ENCODE peak calls at places on chromosomes 5 and 9, in ten cellular contexts. O is uterus; I is globus pallidus; F is occipital lobe; X is activated T-cell treated with anti-CD3 and anti-CD28 coated beads for 1 hour; R is Daoy; J is HT1080; U is activated naive CD8-positive, alpha-beta T cell treated with anti-CD3 and anti-CD28 coated beads, Interleukin-2, amount 10 ng/mL, durations not matched to agents 7 days and 5 days; W is GOT3; G is T-helper 2 cell. Z is an unnamed sample.

GRCh38 chr9:111451570-111451969 is 32.6 kb downstream of the ECPAS start:
- DNase-seq in X (no peak), U (no peak), W (no peak), F (no peak), I (no peak), G (no peak), J (no peak), O (no peak), R (no peak), Z (no peak)

GRCh38 chr9:100111235-100111634 is 12.2 kb downstream of the INVS start:
- DNase-seq in J (peak), U (no peak), G (no peak), I (peak), R (peak), X (no peak), F (peak), W (peak), O (peak), Z (no peak)

GRCh38 chr5:93348231-93348630 is 232.8 kb downstream of the NR2F1-AS1 start:
- DNase-seq in G (no peak), J (no peak), X (no peak), F (no peak), U (no peak), O (no peak), W (no peak), I (no peak), R (no peak), Z (no peak)

GRCh38 chr9:14238518-14238917 is 75.4 kb downstream of the NFIB start:
- DNase-seq in I (no peak), X (no peak), W (no peak), J (peak), G (no peak), R (peak), F (no peak), U (no peak), O (no peak), Z (no peak)

GRCh38 chr9:26437056-26437711 is 455.4 kb downstream of the CAAP1 start:
- DNase-seq in F (no peak), U (no peak), G (no peak), O (no peak), R (no peak), I (peak), X (no peak), W (no peak), J (no peak), Z (no peak)

GRCh38 chr5:10760976-10761841 is at the start of gene DAP:
- DNase-seq in I (peak), O (peak), R (peak), X (peak), J (peak), W (peak), G (peak), F (peak), U (peak), Z (peak)

GRCh38 chr9:92538541-92538940 is 2.8 kb upstream of the ECM2 start:
- DNase-seq in G (no peak), I (no peak), W (no peak), J (peak), O (no peak), F (no peak), R (peak), U (no peak), X (no peak), Z (no peak)

GRCh38 chr5:172778223-172778814 is 7.3 kb upstream of the DUSP1 start:
- DNase-seq in J (peak), I (no peak), X (no peak), U (no peak), F (no peak), O (peak), R (peak), G (no peak), W (no peak), Z (no peak)

GRCh38 chr9:112180387-112180881 is 5.3 kb upstream of the SUSD1 start:
- DNase-seq in G (peak), O (no peak), X (peak), F (no peak), I (no peak), W (no peak), U (no peak), R (peak), J (no peak), Z (no peak)

GRCh38 chr5:149310947-149311675 is 34.2 kb upstream of the GRPEL2 start:
- DNase-seq in F (no peak), W (no peak), U (no peak), X (no peak), O (no peak), R (peak), J (peak), G (no peak), I (no peak), Z (no peak)

GRCh38 chr5:172790496-172790889 is 19.5 kb upstream of the DUSP1 start:
- DNase-seq in U (no peak), O (no peak), F (no peak), G (no peak), X (no peak), J (no peak), W (no peak), I (no peak), R (no peak), Z (no peak)

GRCh38 chr9:126523621-126524111 is 90.1 kb upstream of the LMX1B start:
- DNase-seq in F (no peak), J (peak), G (peak), O (no peak), X (no peak), I (no peak), U (no peak), R (no peak), W (no peak), Z (no peak)

GRCh38 chr5:53360811-53361210 is 119.6 kb upstream of the FST start:
- DNase-seq in R (peak), J (peak), O (no peak), F (no peak), G (no peak), I (no peak), W (no peak), U (no peak), X (no peak), Z (no peak)

GRCh38 chr5:71974165-71974564 is 133.1 kb upstream of the MAP1B start:
- DNase-seq in G (no peak), U (no peak), J (peak), O (peak), R (peak), F (no peak), X (no peak), W (no peak), I (no peak), Z (no peak)

GRCh38 chr9:74322661-74323314 is 174.3 kb upstream of the RORB start:
- DNase-seq in X (no peak), U (no peak), G (peak), O (no peak), F (no peak), W (no peak), J (no peak), R (no peak), I (no peak), Z (no peak)

GRCh38 chr5:145921211-145921610 is 15.2 kb upstream of the SH3RF2 start:
- DNase-seq in I (no peak), J (peak), W (no peak), R (peak), F (no peak), G (no peak), O (no peak), U (no peak), X (no peak), Z (no peak)

GRCh38 chr5:1465966-1466471 is 20.8 kb upstream of the SLC6A3 start:
- DNase-seq in X (no peak), O (peak), F (no peak), U (peak), I (no peak), J (no peak), G (no peak), R (no peak), W (no peak), Z (no peak)

GRCh38 chr9:95667789-95668188 is 151.0 kb upstream of the PTCH1 start:
- DNase-seq in G (no peak), R (no peak), W (no peak), J (no peak), X (no peak), F (no peak), I (no peak), U (no peak), O (no peak), Z (no peak)

GRCh38 chr9:119418721-119419120 is 49.5 kb upstream of the BRINP1 start:
- DNase-seq in O (no peak), J (no peak), W (no peak), R (no peak), X (no peak), F (no peak), G (no peak), I (no peak), U (no peak), Z (no peak)

GRCh38 chr9:112218908-112219307 is 43.8 kb upstream of the SUSD1 start:
- DNase-seq in J (no peak), W (no peak), I (no peak), F (no peak), O (no peak), X (no peak), U (no peak), R (no peak), G (no peak), Z (no peak)

GRCh38 chr9:93234600-93234999 is 50.7 kb downstream of the WNK2 start:
- DNase-seq in O (no peak), G (no peak), F (no peak), U (no peak), J (no peak), I (no peak), X (no peak), W (no peak), R (no peak), Z (no peak)

GRCh38 chr9:4334439-4334838 is 34.6 kb upstream of the GLIS3 start:
- DNase-seq in I (peak), F (peak), X (no peak), J (peak), R (peak), U (no peak), O (no peak), G (no peak), W (no peak), Z (no peak)

GRCh38 chr9:35322075-35322885 is 160.5 kb downstream of the UNC13B start:
- DNase-seq in F (no peak), U (no peak), O (no peak), X (no peak), W (no peak), R (no peak), I (no peak), G (no peak), J (no peak), Z (no peak)

GRCh38 chr9:89247431-89248370 is 63.3 kb upstream of the CKS2 start:
- DNase-seq in R (peak), F (no peak), G (no peak), O (no peak), W (no peak), U (no peak), I (no peak), X (no peak), J (peak), Z (no peak)

GRCh38 chr5:78747703-78748359 is 99.3 kb upstream of the LHFPL2 start:
- DNase-seq in J (peak), X (no peak), F (no peak), G (no peak), I (peak), W (no peak), O (no peak), R (peak), U (no peak), Z (no peak)

GRCh38 chr5:10987291-10987806 is 226.3 kb upstream of the DAP start:
- DNase-seq in G (no peak), I (no peak), F (no peak), W (no peak), X (no peak), R (no peak), J (no peak), O (no peak), U (no peak), Z (no peak)

Z was measured in activated CD4-positive, CD25-positive, alpha-beta regulatory T cell treated with anti-CD3 and anti-CD28 coated beads, Interleukin-2, amount 50 U/mL, for 72 hours.